ENCODE peak calls at places on chromosomes 3 and 15, in eight cellular contexts. One of them, this sample, is unnamed.

GRCh38 chr3:116067275-116067674 is 378.0 kb downstream of the LSAMP start:
- DNase-seq in PC-3: no peak
- DNase-seq in foreskin fibroblast: no peak
- DNase-seq in neural progenitor cell: no peak
- DNase-seq in transverse colon: no peak
- DNase-seq in aorta: no peak
- DNase-seq in adrenal gland: no peak
- DNase-seq in NB4: no peak
- DNase-seq in this sample: no peak

GRCh38 chr15:22861151-22861550 is 22.7 kb downstream of the NIPA2 start:
- DNase-seq in PC-3: no peak
- DNase-seq in foreskin fibroblast: no peak
- DNase-seq in neural progenitor cell: no peak
- DNase-seq in transverse colon: no peak
- DNase-seq in aorta: no peak
- DNase-seq in adrenal gland: no peak
- DNase-seq in NB4: no peak
- DNase-seq in this sample: no peak

GRCh38 chr3:124281453-124282316 is 289.8 kb upstream of the ROPN1 start:
- DNase-seq in PC-3: peak; percentile 74
- DNase-seq in foreskin fibroblast: peak; percentile 45
- DNase-seq in neural progenitor cell: peak; percentile 57
- DNase-seq in transverse colon: peak; percentile 25
- DNase-seq in aorta: no peak
- DNase-seq in adrenal gland: peak; percentile 59
- DNase-seq in NB4: peak; percentile 32
- DNase-seq in this sample: peak; percentile 71

GRCh38 chr3:85075663-85076062 is 116.9 kb downstream of the CADM2 start:
- DNase-seq in PC-3: no peak
- DNase-seq in foreskin fibroblast: no peak
- DNase-seq in neural progenitor cell: no peak
- DNase-seq in transverse colon: no peak
- DNase-seq in aorta: no peak
- DNase-seq in adrenal gland: no peak
- DNase-seq in NB4: no peak
- DNase-seq in this sample: no peak

GRCh38 chr15:98958076-98958475 is 49.5 kb downstream of the PGPEP1L start:
- DNase-seq in PC-3: no peak
- DNase-seq in foreskin fibroblast: no peak
- DNase-seq in neural progenitor cell: no peak
- DNase-seq in transverse colon: no peak
- DNase-seq in aorta: no peak
- DNase-seq in adrenal gland: no peak
- DNase-seq in NB4: no peak
- DNase-seq in this sample: no peak

GRCh38 chr3:83769791-83770663 is 1188.8 kb upstream of the CADM2 start:
- DNase-seq in PC-3: no peak
- DNase-seq in foreskin fibroblast: no peak
- DNase-seq in neural progenitor cell: no peak
- DNase-seq in transverse colon: no peak
- DNase-seq in aorta: no peak
- DNase-seq in adrenal gland: no peak
- DNase-seq in NB4: no peak
- DNase-seq in this sample: no peak

GRCh38 chr3:52396907-52397591 is 47.9 kb downstream of the SEMA3G start:
- DNase-seq in PC-3: no peak
- DNase-seq in foreskin fibroblast: no peak
- DNase-seq in neural progenitor cell: no peak
- DNase-seq in transverse colon: no peak
- DNase-seq in aorta: peak; percentile 24
- DNase-seq in adrenal gland: no peak
- DNase-seq in NB4: no peak
- DNase-seq in this sample: no peak

GRCh38 chr15:56775632-56776031 is 42.3 kb upstream of the ZNF280D start:
- DNase-seq in PC-3: peak; percentile 30
- DNase-seq in foreskin fibroblast: no peak
- DNase-seq in neural progenitor cell: no peak
- DNase-seq in transverse colon: no peak
- DNase-seq in aorta: no peak
- DNase-seq in adrenal gland: no peak
- DNase-seq in NB4: no peak
- DNase-seq in this sample: no peak

GRCh38 chr15:56052389-56053045 is 59.1 kb upstream of the NEDD4 start:
- DNase-seq in PC-3: peak; percentile 67
- DNase-seq in foreskin fibroblast: peak; percentile 71
- DNase-seq in neural progenitor cell: peak; percentile 50
- DNase-seq in transverse colon: no peak
- DNase-seq in aorta: no peak
- DNase-seq in adrenal gland: no peak
- DNase-seq in NB4: peak; percentile 48
- DNase-seq in this sample: peak; percentile 75

GRCh38 chr3:184096811-184097378 is at the start of gene HTR3E:
- DNase-seq in PC-3: no peak
- DNase-seq in foreskin fibroblast: peak; percentile 15
- DNase-seq in neural progenitor cell: no peak
- DNase-seq in transverse colon: no peak
- DNase-seq in aorta: no peak
- DNase-seq in adrenal gland: no peak
- DNase-seq in NB4: no peak
- DNase-seq in this sample: no peak

GRCh38 chr3:116037954-116038911 is 407.1 kb downstream of the LSAMP start:
- DNase-seq in PC-3: no peak
- DNase-seq in foreskin fibroblast: peak; percentile 19
- DNase-seq in neural progenitor cell: no peak
- DNase-seq in transverse colon: no peak
- DNase-seq in aorta: no peak
- DNase-seq in adrenal gland: no peak
- DNase-seq in NB4: peak; percentile 28
- DNase-seq in this sample: no peak

GRCh38 chr15:98924311-98925049 is 83.1 kb downstream of the PGPEP1L start:
- DNase-seq in PC-3: no peak
- DNase-seq in foreskin fibroblast: no peak
- DNase-seq in neural progenitor cell: no peak
- DNase-seq in transverse colon: no peak
- DNase-seq in aorta: no peak
- DNase-seq in adrenal gland: peak; percentile 40
- DNase-seq in NB4: no peak
- DNase-seq in this sample: peak; percentile 66

GRCh38 chr3:132690040-132690439 is 29.9 kb downstream of the UBA5 start:
- DNase-seq in PC-3: no peak
- DNase-seq in foreskin fibroblast: no peak
- DNase-seq in neural progenitor cell: no peak
- DNase-seq in transverse colon: no peak
- DNase-seq in aorta: no peak
- DNase-seq in adrenal gland: no peak
- DNase-seq in NB4: no peak
- DNase-seq in this sample: no peak

GRCh38 chr3:149816986-149817385 is 4.0 kb downstream of the RNF13 start:
- DNase-seq in PC-3: peak; percentile 70
- DNase-seq in foreskin fibroblast: peak; percentile 86
- DNase-seq in neural progenitor cell: no peak
- DNase-seq in transverse colon: no peak
- DNase-seq in aorta: no peak
- DNase-seq in adrenal gland: no peak
- DNase-seq in NB4: peak; percentile 73
- DNase-seq in this sample: peak; percentile 78

GRCh38 chr3:169161011-169161410 is 502.5 kb downstream of the MECOM start:
- DNase-seq in PC-3: peak; percentile 95
- DNase-seq in foreskin fibroblast: no peak
- DNase-seq in neural progenitor cell: no peak
- DNase-seq in transverse colon: no peak
- DNase-seq in aorta: no peak
- DNase-seq in adrenal gland: no peak
- DNase-seq in NB4: no peak
- DNase-seq in this sample: no peak

GRCh38 chr3:4670352-4670751 is 177.2 kb downstream of the ITPR1 start:
- DNase-seq in PC-3: peak; percentile 57
- DNase-seq in foreskin fibroblast: peak; percentile 21
- DNase-seq in neural progenitor cell: peak; percentile 23
- DNase-seq in transverse colon: no peak
- DNase-seq in aorta: no peak
- DNase-seq in adrenal gland: no peak
- DNase-seq in NB4: peak; percentile 29
- DNase-seq in this sample: peak; percentile 47

GRCh38 chr3:127613406-127613805 is 15.2 kb downstream of the MCM2 start:
- DNase-seq in PC-3: peak; percentile 40
- DNase-seq in foreskin fibroblast: peak; percentile 65
- DNase-seq in neural progenitor cell: no peak
- DNase-seq in transverse colon: no peak
- DNase-seq in aorta: peak; percentile 72
- DNase-seq in adrenal gland: peak; percentile 56
- DNase-seq in NB4: no peak
- DNase-seq in this sample: no peak

GRCh38 chr3:108093616-108094015 is 2.8 kb upstream of the CD47 start:
- DNase-seq in PC-3: no peak
- DNase-seq in foreskin fibroblast: no peak
- DNase-seq in neural progenitor cell: no peak
- DNase-seq in transverse colon: no peak
- DNase-seq in aorta: no peak
- DNase-seq in adrenal gland: no peak
- DNase-seq in NB4: no peak
- DNase-seq in this sample: no peak

GRCh38 chr3:108090701-108091497 is at the start of gene CD47:
- DNase-seq in PC-3: peak; percentile 92
- DNase-seq in foreskin fibroblast: peak; percentile 97
- DNase-seq in neural progenitor cell: peak; percentile 96
- DNase-seq in transverse colon: peak; percentile 96
- DNase-seq in aorta: peak; percentile 96
- DNase-seq in adrenal gland: peak; percentile 92
- DNase-seq in NB4: peak; percentile 93
- DNase-seq in this sample: peak; percentile 85

GRCh38 chr3:108091498-108092259 is 848 bp upstream of the CD47 start:
- DNase-seq in PC-3: peak; percentile 11
- DNase-seq in foreskin fibroblast: no peak
- DNase-seq in neural progenitor cell: peak; percentile 42
- DNase-seq in transverse colon: peak; percentile 19
- DNase-seq in aorta: no peak
- DNase-seq in adrenal gland: peak; percentile 6
- DNase-seq in NB4: no peak
- DNase-seq in this sample: no peak

GRCh38 chr3:108093021-108093420 is 2.2 kb upstream of the CD47 start:
- DNase-seq in PC-3: no peak
- DNase-seq in foreskin fibroblast: no peak
- DNase-seq in neural progenitor cell: no peak
- DNase-seq in transverse colon: no peak
- DNase-seq in aorta: no peak
- DNase-seq in adrenal gland: no peak
- DNase-seq in NB4: no peak
- DNase-seq in this sample: no peak

DNA sequence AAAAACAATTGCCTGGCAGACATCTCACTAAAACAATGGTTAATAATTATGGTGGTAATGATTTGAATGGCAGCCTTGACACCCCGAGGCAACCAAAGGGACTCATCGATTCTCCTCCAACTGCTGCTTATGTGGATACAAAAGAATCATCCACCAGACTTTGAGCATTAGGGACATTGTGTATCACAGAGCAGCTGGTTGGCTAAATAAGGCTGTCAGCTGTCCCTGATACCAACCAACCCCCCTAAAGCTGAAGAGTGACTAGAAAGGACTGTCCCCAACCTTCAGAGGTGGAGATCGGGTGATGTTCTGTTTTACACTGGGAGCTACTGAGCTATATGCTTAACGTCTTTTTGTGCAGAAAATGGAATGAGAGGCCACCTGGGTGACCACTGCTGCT is 1.7 kb upstream of the CD47 start:
- DNase-seq in PC-3: no peak
- DNase-seq in foreskin fibroblast: no peak
- DNase-seq in neural progenitor cell: no peak
- DNase-seq in transverse colon: no peak
- DNase-seq in aorta: no peak
- DNase-seq in adrenal gland: no peak
- DNase-seq in NB4: no peak
- DNase-seq in this sample: no peak
- H3K4me3 ChIP-seq in PC-3: no peak overlapping the region
- H3K4me3 ChIP-seq in foreskin fibroblast: no peak overlapping the region
- H3K4me3 ChIP-seq in neural progenitor cell: no peak overlapping the region
- H3K4me3 ChIP-seq in transverse colon: no peak overlapping the region
- H3K4me3 ChIP-seq in aorta: no peak overlapping the region
- H3K4me3 ChIP-seq in adrenal gland: no peak overlapping the region
- H3K4me3 ChIP-seq in NB4: no peak overlapping the region
- H3K4me3 ChIP-seq in this sample: no peak overlapping the region

GRCh38 chr3:145219355-145220196 is 941.4 kb downstream of the PLOD2 start:
- DNase-seq in PC-3: no peak
- DNase-seq in foreskin fibroblast: no peak
- DNase-seq in neural progenitor cell: no peak
- DNase-seq in transverse colon: no peak
- DNase-seq in aorta: no peak
- DNase-seq in adrenal gland: no peak
- DNase-seq in NB4: peak; percentile 25
- DNase-seq in this sample: peak; percentile 48
- H3K4me3 ChIP-seq in PC-3: no peak overlapping the region
- H3K4me3 ChIP-seq in foreskin fibroblast: no peak overlapping the region
- H3K4me3 ChIP-seq in neural progenitor cell: no peak overlapping the region
- H3K4me3 ChIP-seq in transverse colon: no peak overlapping the region
- H3K4me3 ChIP-seq in aorta: no peak overlapping the region
- H3K4me3 ChIP-seq in adrenal gland: no peak overlapping the region
- H3K4me3 ChIP-seq in NB4: no peak overlapping the region
- H3K4me3 ChIP-seq in this sample: no peak overlapping the region

GRCh38 chr15:71657141-71657540 is 153.2 kb upstream of the NR2E3 start:
- DNase-seq in PC-3: no peak
- DNase-seq in foreskin fibroblast: no peak
- DNase-seq in neural progenitor cell: no peak
- DNase-seq in transverse colon: no peak
- DNase-seq in aorta: no peak
- DNase-seq in adrenal gland: no peak
- DNase-seq in NB4: no peak
- DNase-seq in this sample: no peak
- H3K4me3 ChIP-seq in PC-3: no peak overlapping the region
- H3K4me3 ChIP-seq in foreskin fibroblast: no peak overlapping the region
- H3K4me3 ChIP-seq in neural progenitor cell: no peak overlapping the region
- H3K4me3 ChIP-seq in transverse colon: no peak overlapping the region
- H3K4me3 ChIP-seq in aorta: no peak overlapping the region
- H3K4me3 ChIP-seq in adrenal gland: no peak overlapping the region
- H3K4me3 ChIP-seq in NB4: no peak overlapping the region
- H3K4me3 ChIP-seq in this sample: no peak overlapping the region

GRCh38 chr15:76342046-76342381 is 5.4 kb downstream of the ISL2 start:
- DNase-seq in PC-3: no peak
- DNase-seq in foreskin fibroblast: no peak
- DNase-seq in neural progenitor cell: peak; percentile 48
- DNase-seq in transverse colon: no peak
- DNase-seq in aorta: no peak
- DNase-seq in adrenal gland: no peak
- DNase-seq in NB4: no peak
- DNase-seq in this sample: no peak

GRCh38 chr15:76342382-76343201 is 6.0 kb downstream of the ISL2 start:
- DNase-seq in PC-3: no peak
- DNase-seq in foreskin fibroblast: peak; percentile 82
- DNase-seq in neural progenitor cell: peak; percentile 69
- DNase-seq in transverse colon: peak; percentile 65
- DNase-seq in aorta: no peak
- DNase-seq in adrenal gland: no peak
- DNase-seq in NB4: no peak
- DNase-seq in this sample: no peak

GRCh38 chr15:76340802-76341365 is 4.3 kb downstream of the ISL2 start:
- DNase-seq in PC-3: no peak
- DNase-seq in foreskin fibroblast: peak; percentile 79
- DNase-seq in neural progenitor cell: peak; percentile 83
- DNase-seq in transverse colon: peak; percentile 62
- DNase-seq in aorta: no peak
- DNase-seq in adrenal gland: no peak
- DNase-seq in NB4: no peak
- DNase-seq in this sample: no peak

GRCh38 chr15:76340198-76340801 is 3.7 kb downstream of the ISL2 start:
- DNase-seq in PC-3: no peak
- DNase-seq in foreskin fibroblast: peak; percentile 72
- DNase-seq in neural progenitor cell: peak; percentile 78
- DNase-seq in transverse colon: peak; percentile 28
- DNase-seq in aorta: no peak
- DNase-seq in adrenal gland: peak; percentile 43
- DNase-seq in NB4: no peak
- DNase-seq in this sample: no peak

GRCh38 chr15:76341366-76342045 is 4.9 kb downstream of the ISL2 start:
- DNase-seq in PC-3: no peak
- DNase-seq in foreskin fibroblast: peak; percentile 63
- DNase-seq in neural progenitor cell: peak; percentile 57
- DNase-seq in transverse colon: peak; percentile 43
- DNase-seq in aorta: no peak
- DNase-seq in adrenal gland: no peak
- DNase-seq in NB4: no peak
- DNase-seq in this sample: no peak
- H3K4me3 ChIP-seq in PC-3: no peak overlapping the region
- H3K4me3 ChIP-seq in foreskin fibroblast: peak overlapping the region; percentile 89
- H3K4me3 ChIP-seq in neural progenitor cell: peak overlapping the region; percentile 31
- H3K4me3 ChIP-seq in transverse colon: peak overlapping the region; percentile 28
- H3K4me3 ChIP-seq in aorta: no peak overlapping the region
- H3K4me3 ChIP-seq in adrenal gland: peak overlapping the region; percentile 57
- H3K4me3 ChIP-seq in NB4: no peak overlapping the region
- H3K4me3 ChIP-seq in this sample: no peak overlapping the region

This sample was measured in choroid plexus epithelial cell.